ENCODE peak calls at places on chromosomes 7 and 10, in ten cellular contexts. W is CD4-positive, alpha-beta T cell; K is prostate gland; N is tibial nerve; C is astrocyte of the spinal cord; Q is left ventricle myocardium inferior; Y is epithelial cell of esophagus; F is endothelial cell of umbilical vein; R is PC-9; J is tibial artery. M is an unnamed sample.

GRCh38 chr10:87973635-87974034 is 110.2 kb downstream of the PTEN start:
- DNase-seq in Q (no peak), Y (peak), K (no peak), J (no peak), W (no peak), F (no peak), N (no peak), C (peak), R (no peak), M (no peak)

GRCh38 chr7:47380325-47381131 is 201.4 kb downstream of the TNS3 start:
- DNase-seq in K (no peak), N (no peak), W (no peak), Y (peak), C (peak), Q (no peak), J (peak), R (no peak), F (no peak), M (no peak)

GRCh38 chr7:144565586-144565985 is 162.1 kb upstream of the NOBOX start:
- DNase-seq in J (no peak), Y (no peak), C (no peak), N (no peak), F (no peak), R (no peak), W (no peak), Q (no peak), K (no peak), M (no peak)

GRCh38 chr10:119111968-119112515 is 8.1 kb downstream of the DENND10 start:
- DNase-seq in R (no peak), Y (no peak), N (no peak), Q (no peak), K (no peak), J (no peak), C (no peak), W (no peak), F (no peak), M (no peak)

GRCh38 chr10:114394531-114394930 is 9.8 kb downstream of the AFAP1L2 start:
- DNase-seq in Q (no peak), N (no peak), K (no peak), W (no peak), Y (peak), R (no peak), C (no peak), J (no peak), F (no peak), M (no peak)

GRCh38 chr7:75967573-75967997 is 26.8 kb downstream of the TMEM120A start:
- DNase-seq in Q (no peak), N (no peak), R (no peak), K (no peak), W (no peak), C (no peak), J (peak), Y (no peak), F (peak), M (no peak)

GRCh38 chr7:84188811-84189405 is 5.7 kb downstream of the SEMA3A start:
- DNase-seq in C (peak), Q (no peak), R (no peak), N (no peak), W (no peak), Y (peak), K (no peak), J (no peak), F (peak), M (no peak)

GRCh38 chr10:116082762-116083161 is 190.2 kb downstream of the GFRA1 start:
- DNase-seq in K (no peak), N (no peak), C (no peak), Y (no peak), F (no peak), J (no peak), W (no peak), R (no peak), Q (no peak), M (no peak)

GRCh38 chr7:94311545-94311944 is 83.2 kb upstream of the COL1A2 start:
- DNase-seq in N (no peak), W (no peak), R (no peak), J (no peak), F (no peak), C (no peak), Y (no peak), Q (no peak), K (no peak), M (no peak)

GRCh38 chr7:107196834-107197610 is 28.2 kb downstream of the HBP1 start:
- DNase-seq in C (no peak), W (no peak), K (no peak), J (no peak), F (no peak), N (no peak), Q (no peak), R (no peak), Y (peak), M (no peak)

GRCh38 chr7:37284285-37284684 is 164.4 kb downstream of the ELMO1 start:
- DNase-seq in N (no peak), J (no peak), Y (no peak), C (no peak), Q (no peak), R (no peak), W (no peak), F (no peak), K (no peak), M (no peak)

GRCh38 chr7:76234931-76235441 is 33.3 kb downstream of the SRRM3 start:
- DNase-seq in C (peak), Y (peak), N (peak), F (peak), W (peak), Q (peak), K (peak), R (no peak), J (no peak), M (peak)

GRCh38 chr10:67976292-67977245 is 92.1 kb downstream of the SIRT1 start:
- DNase-seq in W (no peak), C (no peak), Y (no peak), J (no peak), K (no peak), Q (peak), F (no peak), R (no peak), N (no peak), M (no peak)

GRCh38 chr10:93245772-93246171 is 172.1 kb downstream of the CYP26A1 start:
- DNase-seq in R (no peak), C (no peak), Y (no peak), K (peak), W (no peak), J (no peak), N (no peak), Q (no peak), F (no peak), M (peak)

GRCh38 chr7:5636446-5636835 is 145.0 kb downstream of the RNF216 start:
- DNase-seq in Y (no peak), Q (no peak), J (no peak), F (peak), R (peak), N (no peak), C (no peak), K (no peak), W (no peak), M (no peak)

GRCh38 chr10:86304436-86304835 is 62.2 kb downstream of the GRID1 start:
- DNase-seq in Y (no peak), Q (no peak), C (no peak), K (no peak), W (no peak), F (no peak), R (no peak), J (peak), N (no peak), M (no peak)

GRCh38 chr10:73634397-73634796 is 6.9 kb downstream of the MYOZ1 start:
- DNase-seq in N (no peak), Q (no peak), F (no peak), W (no peak), K (no peak), R (no peak), C (no peak), Y (no peak), J (no peak), M (no peak)

GRCh38 chr7:128044064-128044463 is 12.8 kb upstream of the LRRC4 start:
- DNase-seq in R (no peak), F (no peak), J (no peak), C (no peak), Y (no peak), N (no peak), K (no peak), Q (no peak), W (no peak), M (no peak)

GRCh38 chr7:50278120-50278519 is 26.4 kb upstream of the IKZF1 start:
- DNase-seq in W (no peak), N (no peak), Y (no peak), C (no peak), Q (no peak), K (no peak), J (no peak), R (no peak), F (no peak), M (no peak)

GRCh38 chr10:71475243-71475871 is 78.6 kb downstream of the CDH23 start:
- DNase-seq in J (no peak), R (no peak), W (no peak), Q (peak), Y (no peak), F (no peak), K (no peak), C (no peak), N (no peak), M (no peak)

GRCh38 chr10:128035557-128035973 is 90.7 kb downstream of the MKI67 start:
- DNase-seq in R (no peak), K (peak), N (peak), C (no peak), Q (peak), F (peak), W (peak), Y (peak), J (no peak), M (no peak)

GRCh38 chr10:1846050-1846449 is 108.7 kb upstream of the ADARB2 start:
- DNase-seq in Q (no peak), W (no peak), R (no peak), Y (no peak), C (no peak), F (no peak), K (no peak), N (no peak), J (no peak), M (no peak)

GRCh38 chr7:137874390-137874789 is 27.6 kb upstream of the DGKI start:
- DNase-seq in W (no peak), Q (no peak), K (no peak), R (no peak), J (no peak), C (peak), Y (no peak), N (no peak), F (peak), M (peak)

GRCh38 chr10:21297525-21298383 is 227.7 kb downstream of the SKIDA1 start:
- DNase-seq in F (no peak), J (no peak), K (no peak), C (no peak), Y (no peak), Q (no peak), W (no peak), N (no peak), R (no peak), M (no peak)

GRCh38 chr7:39406464-39406863 is 159.7 kb upstream of the YAE1 start:
- DNase-seq in Y (no peak), W (no peak), K (no peak), C (no peak), R (no peak), J (no peak), N (no peak), F (no peak), Q (no peak), M (no peak)

GRCh38 chr7:92584953-92585352 is 5.2 kb downstream of the FAM133B start:
- DNase-seq in K (no peak), C (no peak), J (no peak), Q (no peak), W (no peak), F (peak), R (peak), N (no peak), Y (no peak), M (no peak)

GRCh38 chr7:112510032-112510742 is 29.4 kb downstream of the LSMEM1 start:
- DNase-seq in W (no peak), Y (peak), Q (no peak), K (no peak), R (no peak), F (no peak), N (no peak), J (no peak), C (peak), M (no peak)

GRCh38 chr10:50286517-50286916 is 35.2 kb upstream of the ASAH2 start:
- DNase-seq in W (no peak), Q (no peak), N (peak), Y (no peak), F (no peak), C (no peak), J (no peak), R (no peak), K (no peak), M (peak)

GRCh38 chr7:72751978-72752377 is 76.0 kb downstream of the TYW1B start:
- DNase-seq in W (no peak), N (no peak), J (no peak), Y (no peak), R (no peak), Q (no peak), F (peak), K (no peak), C (no peak), M (no peak)
- TF ChIP-seq CTCF in W (no peak), N (no peak), J (no peak), Y (peak), R (no peak), Q (no peak), F (peak), K (no peak), C (peak), M (no peak)

GRCh38 chr7:29607259-29607658 is 43.6 kb downstream of the PRR15 start:
- DNase-seq in W (no peak), Y (no peak), Q (no peak), K (no peak), N (no peak), C (no peak), R (no peak), J (no peak), F (no peak), M (no peak)

GRCh38 chr7:29606830-29607229 is 43.2 kb downstream of the PRR15 start:
- DNase-seq in F (no peak), R (no peak), K (no peak), Y (no peak), N (no peak), C (no peak), J (no peak), Q (no peak), W (no peak), M (no peak)

GRCh38 chr7:29610031-29610490 is 46.4 kb downstream of the PRR15 start:
- DNase-seq in W (no peak), F (no peak), N (no peak), C (no peak), J (no peak), Q (no peak), R (no peak), K (no peak), Y (no peak), M (no peak)

GRCh38 chr7:29607889-29608288 is 44.3 kb downstream of the PRR15 start:
- DNase-seq in W (no peak), N (no peak), Q (no peak), F (no peak), Y (peak), R (peak), C (peak), K (no peak), J (no peak), M (no peak)

DNA sequence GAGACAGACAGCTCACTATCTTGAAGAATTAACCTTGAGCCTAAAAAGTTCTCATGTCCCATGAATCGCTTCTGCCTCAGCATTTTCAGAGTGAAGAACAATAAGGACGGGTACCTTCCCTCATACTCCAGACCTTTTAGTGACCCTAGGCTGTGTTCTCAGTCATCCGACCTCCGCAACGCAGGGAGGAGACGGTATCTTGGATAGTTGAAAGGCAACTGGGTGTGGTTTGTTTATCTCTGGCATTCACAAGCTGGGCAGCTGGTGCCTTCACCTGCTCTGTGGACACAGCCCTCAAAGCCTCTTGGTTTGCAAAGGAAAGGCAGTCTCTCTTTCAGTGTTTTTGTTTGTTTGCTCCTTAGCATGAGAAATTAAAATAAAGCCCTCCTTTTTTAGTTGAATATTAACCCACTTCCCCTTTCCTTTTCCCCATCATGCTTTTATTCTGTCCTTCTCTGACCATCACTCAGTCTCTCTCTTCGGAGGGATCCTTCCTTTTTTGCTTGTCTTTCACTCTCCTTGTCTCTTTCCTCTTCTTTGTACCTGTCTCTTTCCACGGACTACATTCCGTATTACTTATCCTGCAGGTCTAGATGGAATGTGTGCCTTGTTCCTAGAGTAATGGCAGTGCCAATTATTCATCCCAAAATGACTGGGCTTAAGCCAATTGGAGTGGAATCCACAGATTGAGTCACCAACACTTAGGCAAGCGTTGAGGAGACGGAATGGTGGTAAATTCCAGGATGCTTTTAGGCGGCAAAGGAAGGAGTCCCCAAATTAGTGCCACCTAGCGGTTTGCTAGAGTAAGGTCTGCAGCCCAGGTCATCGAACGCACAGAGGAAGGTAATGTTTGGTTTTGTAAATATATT is 45.8 kb downstream of the PRR15 start:
- DNase-seq in N (no peak), C (peak), R (peak), F (peak), Y (peak), J (no peak), W (no peak), K (no peak), Q (no peak), M (no peak)
- TF ChIP-seq CTCF in N (peak), C (peak), R (peak), F (peak), Y (peak), J (peak), W (no peak), K (peak), Q (peak), M (peak)

GRCh38 chr10:8042864-8043568 is 11.5 kb upstream of the GATA3 start:
- DNase-seq in F (peak), R (no peak), J (peak), N (no peak), Y (no peak), C (no peak), K (no peak), Q (no peak), W (no peak), M (no peak)
- TF ChIP-seq CTCF in F (no peak), R (no peak), J (no peak), N (no peak), Y (no peak), C (no peak), K (no peak), Q (no peak), W (no peak), M (no peak)

DNA sequence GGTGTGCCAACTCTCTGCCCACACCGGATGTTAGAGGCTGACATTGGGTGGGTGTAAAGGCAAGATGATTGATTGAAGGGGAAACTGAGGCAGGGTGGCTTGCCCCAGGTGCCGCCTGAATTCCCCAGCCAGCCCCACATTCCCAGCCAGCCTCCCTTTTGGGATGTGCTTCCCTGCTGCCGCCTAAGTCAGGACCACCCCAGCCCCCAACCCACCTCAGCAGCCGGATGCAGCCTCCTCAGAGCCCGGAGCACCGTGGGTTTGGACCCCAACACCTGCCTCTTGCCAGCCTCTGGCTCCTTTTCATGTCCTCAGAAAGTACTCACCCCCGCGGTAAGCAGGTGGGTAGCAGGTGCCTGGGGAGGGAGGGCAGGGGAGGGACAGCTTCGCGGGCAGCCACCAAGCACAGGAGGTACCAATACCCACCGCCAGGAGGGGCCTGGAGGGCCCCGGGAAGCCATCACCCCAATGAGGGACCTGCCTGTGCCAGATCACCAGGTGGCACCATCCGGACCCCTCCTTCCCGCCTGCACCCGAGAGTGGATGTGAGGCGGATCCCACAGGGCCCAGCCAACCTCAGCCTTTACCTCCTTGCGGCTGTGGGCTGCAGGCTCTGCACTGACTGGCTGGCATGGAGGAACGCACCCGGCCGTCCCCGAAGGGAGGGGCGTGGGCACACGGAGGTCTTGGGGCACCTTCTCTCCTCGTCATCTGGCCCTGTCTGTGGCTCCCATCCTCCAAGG is 60.5 kb downstream of the PWWP2B start:
- DNase-seq in N (no peak), Q (no peak), K (no peak), R (no peak), Y (no peak), F (no peak), J (peak), W (no peak), C (no peak), M (no peak)
- TF ChIP-seq CTCF in N (no peak), Q (no peak), K (no peak), R (peak), Y (no peak), F (no peak), J (no peak), W (no peak), C (no peak), M (no peak)

GRCh38 chr7:122864838-122865237 is 21.4 kb downstream of the CADPS2 start:
- DNase-seq in Y (no peak), N (no peak), J (no peak), F (no peak), K (no peak), R (no peak), W (no peak), Q (no peak), C (no peak), M (no peak)
- TF ChIP-seq CTCF in Y (no peak), N (no peak), J (no peak), F (no peak), K (no peak), R (no peak), W (no peak), Q (no peak), C (no peak), M (no peak)

DNA sequence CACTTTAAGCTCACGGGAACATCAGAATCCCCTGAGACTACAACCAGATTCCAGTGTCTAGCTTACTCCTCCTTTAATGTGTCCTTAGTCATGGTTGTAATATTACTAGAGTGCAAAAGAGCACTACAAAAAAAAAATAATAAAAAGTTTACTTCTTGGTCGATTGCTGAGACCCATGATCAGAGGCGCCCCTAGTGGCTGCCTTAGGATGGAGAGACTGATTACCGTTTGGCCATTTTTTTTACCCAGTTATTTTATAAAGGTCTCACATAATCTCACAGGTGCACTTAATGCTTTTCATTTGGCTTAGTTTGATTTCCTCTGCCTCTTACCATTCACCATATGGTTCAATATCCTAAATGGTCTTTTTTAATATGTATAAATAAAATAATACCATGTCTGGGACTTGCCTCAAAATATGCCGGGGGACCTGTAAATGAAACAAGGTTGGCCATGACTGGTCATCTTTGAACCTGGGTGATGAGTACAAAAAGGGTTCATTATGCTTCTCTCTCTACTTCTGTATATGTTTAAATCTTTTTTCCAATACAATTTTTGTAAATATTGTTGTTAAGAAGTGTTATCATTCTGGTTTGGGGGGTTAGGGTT is 331.5 kb upstream of the NFE2L3 start:
- DNase-seq in W (no peak), F (peak), K (no peak), R (no peak), J (no peak), Q (no peak), N (no peak), C (no peak), Y (peak), M (no peak)
- TF ChIP-seq CTCF in W (no peak), F (peak), K (no peak), R (peak), J (no peak), Q (peak), N (peak), C (peak), Y (peak), M (peak)

GRCh38 chr10:110306452-110306768 is 1.7 kb upstream of the SMNDC1 start:
- DNase-seq in J (no peak), F (no peak), N (no peak), R (no peak), W (no peak), Y (no peak), K (no peak), C (no peak), Q (no peak), M (no peak)
- TF ChIP-seq CTCF in J (no peak), F (no peak), N (no peak), R (no peak), W (peak), Y (no peak), K (no peak), C (no peak), Q (no peak), M (no peak)